ENCODE peak calls at places on chromosomes 16 and 17, in six cellular contexts. Z is IMR-90, J is mucosa of descending colon, R is MM.1S, W is fibroblast of lung, N is cardiac fibroblast. C is an unnamed sample.

GRCh38 chr17:4708436-4708835 is 2.0 kb upstream of the ARRB2 start:
- DNase-seq in Z (no peak), J (no peak), R (peak; percentile 61), W (no peak), N (no peak), C (no peak)

GRCh38 chr16:85037050-85037410 is 9.4 kb downstream of the KIAA0513 start:
- DNase-seq in Z (peak; percentile 97), J (no peak), R (no peak), W (peak; percentile 72), N (peak; percentile 54), C (peak; percentile 80)

GRCh38 chr16:80525420-80525819 is 15.4 kb upstream of the DYNLRB2 start:
- DNase-seq in Z (no peak), J (no peak), R (no peak), W (no peak), N (no peak), C (no peak)

GRCh38 chr16:30010817-30011504 is at the start of gene DOC2A:
- DNase-seq in Z (no peak), J (no peak), R (no peak), W (no peak), N (no peak), C (no peak)

GRCh38 chr17:61149106-61149505 is 250.5 kb upstream of the TBX2 start:
- DNase-seq in Z (no peak), J (no peak), R (no peak), W (no peak), N (no peak), C (no peak)

GRCh38 chr16:54931041-54931756 is 534 bp downstream of the IRX5 start:
- DNase-seq in Z (no peak), J (peak; percentile 52), R (peak; percentile 43), W (no peak), N (peak; percentile 45), C (no peak)

GRCh38 chr17:55661359-55661758 is 61.3 kb downstream of the TMEM100 start:
- DNase-seq in Z (no peak), J (no peak), R (no peak), W (no peak), N (no peak), C (no peak)

GRCh38 chr17:66655861-66656260 is 179.1 kb upstream of the CACNG5 start:
- DNase-seq in Z (peak; percentile 80), J (no peak), R (no peak), W (no peak), N (peak; percentile 56), C (no peak)

GRCh38 chr17:80877095-80877828 is 114.4 kb upstream of the CHMP6 start:
- DNase-seq in Z (no peak), J (peak; percentile 20), R (no peak), W (no peak), N (no peak), C (no peak)

GRCh38 chr16:66523861-66524354 is 26.0 kb downstream of the TK2 start:
- DNase-seq in Z (no peak), J (no peak), R (peak; percentile 90), W (no peak), N (peak; percentile 26), C (no peak)

GRCh38 chr16:27444470-27444869 is 42.5 kb downstream of the IL21R start:
- DNase-seq in Z (no peak), J (no peak), R (no peak), W (no peak), N (no peak), C (no peak)

GRCh38 chr16:88886915-88887521 is 20.6 kb upstream of the PABPN1L start:
- DNase-seq in Z (peak; percentile 36), J (peak; percentile 70), R (no peak), W (peak; percentile 96), N (peak; percentile 60), C (no peak)
- H3K4me3 ChIP-seq in Z (no peak overlapping the region), J (no peak overlapping the region), R (no peak overlapping the region), W (no peak overlapping the region), N (no peak overlapping the region), C (no peak overlapping the region)

GRCh38 chr17:51371732-51372151 is 111.4 kb downstream of the UTP18 start:
- DNase-seq in Z (peak; percentile 50), J (peak; percentile 31), R (peak; percentile 55), W (peak; percentile 26), N (peak; percentile 56), C (peak; percentile 37)
- TF ChIP-seq CTCF in Z (peak; percentile 52), J (no peak), R (peak; percentile 42), W (no peak), N (peak; percentile 70), C (peak; percentile 83)

GRCh38 chr17:79244665-79245064 is 170.0 kb downstream of the ENGASE start:
- DNase-seq in Z (no peak), J (no peak), R (no peak), W (no peak), N (no peak), C (no peak)

GRCh38 chr17:79242873-79243602 is 168.4 kb downstream of the ENGASE start:
- DNase-seq in Z (no peak), J (no peak), R (no peak), W (no peak), N (no peak), C (no peak)

GRCh38 chr17:79243996-79244395 is 169.4 kb downstream of the ENGASE start:
- DNase-seq in Z (no peak), J (no peak), R (no peak), W (no peak), N (no peak), C (no peak)

GRCh38 chr17:79243603-79243990 is 169.0 kb downstream of the ENGASE start:
- DNase-seq in Z (no peak), J (no peak), R (no peak), W (no peak), N (no peak), C (no peak)

GRCh38 chr17:79242393-79242792 is 167.8 kb downstream of the ENGASE start:
- DNase-seq in Z (no peak), J (no peak), R (no peak), W (no peak), N (no peak), C (no peak)
- H3K4me3 ChIP-seq in Z (no peak overlapping the region), J (no peak overlapping the region), R (no peak overlapping the region), W (no peak overlapping the region), N (no peak overlapping the region), C (no peak overlapping the region)

GRCh38 chr17:38674013-38674748 is 576 bp downstream of the EPOP start:
- DNase-seq in Z (no peak), J (peak; percentile 52), R (peak; percentile 29), W (no peak), N (no peak), C (no peak)

GRCh38 chr17:38673714-38674012 is 1.1 kb downstream of the EPOP start:
- DNase-seq in Z (no peak), J (no peak), R (peak; percentile 17), W (peak; percentile 6), N (peak; percentile 18), C (no peak)

GRCh38 chr17:38672788-38673713 is 1.7 kb downstream of the EPOP start:
- DNase-seq in Z (no peak), J (peak; percentile 30), R (no peak), W (no peak), N (no peak), C (no peak)

GRCh38 chr17:38674749-38675615 is at the start of gene EPOP:
- DNase-seq in Z (peak; percentile 76), J (peak; percentile 90), R (peak; percentile 91), W (peak; percentile 68), N (peak; percentile 89), C (peak; percentile 20)

DNA sequence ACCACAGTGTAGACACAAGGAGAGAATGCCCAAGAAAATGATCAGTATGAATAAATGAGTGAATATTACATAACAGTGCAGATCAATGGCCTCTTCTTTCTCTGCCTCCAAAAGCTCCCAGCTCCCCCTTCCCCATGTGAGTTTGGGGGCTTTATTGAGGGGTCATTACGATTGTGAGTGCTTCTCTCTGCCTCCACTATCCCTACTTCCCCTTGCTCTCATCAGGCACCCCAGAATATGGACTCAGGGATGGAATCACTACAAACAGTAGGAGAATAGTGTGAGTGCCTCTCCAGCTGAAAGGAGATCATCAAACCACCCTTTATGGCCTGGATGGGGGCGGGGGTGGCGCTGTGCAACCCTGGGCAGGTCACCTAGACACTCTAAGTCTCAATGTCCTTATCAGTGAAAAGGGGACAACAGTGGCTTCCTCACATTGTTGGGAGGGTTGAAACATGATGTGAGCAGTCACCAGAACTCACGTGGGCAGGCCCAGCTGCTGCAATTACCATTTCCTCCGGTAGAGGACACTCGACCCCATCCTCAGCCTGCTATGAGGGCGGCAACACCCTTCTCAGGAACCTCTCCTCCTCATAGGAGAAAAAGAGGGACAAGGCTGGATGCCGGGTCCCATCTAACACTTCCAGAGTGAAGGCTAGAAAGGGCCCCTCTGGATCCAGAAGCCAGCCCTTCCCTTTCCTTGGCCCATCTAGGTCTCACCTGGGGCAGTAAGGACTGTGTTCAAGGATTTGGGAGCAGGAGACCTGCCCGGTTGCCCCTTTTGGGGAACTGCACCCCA is 2.1 kb upstream of the EPOP start:
- DNase-seq in Z (peak; percentile 77), J (peak; percentile 90), R (peak; percentile 83), W (peak; percentile 80), N (peak; percentile 88), C (peak; percentile 59)
- TF ChIP-seq CTCF in Z (peak; percentile 97), J (peak; percentile 94), R (peak; percentile 97), W (peak; percentile 96), N (peak; percentile 95), C (peak; percentile 94)

GRCh38 chr16:76293980-76294690 is 16.9 kb downstream of the CNTNAP4 start:
- DNase-seq in Z (no peak), J (no peak), R (no peak), W (peak; percentile 5), N (no peak), C (no peak)
- H3K4me3 ChIP-seq in Z (no peak overlapping the region), J (no peak overlapping the region), R (no peak overlapping the region), W (no peak overlapping the region), N (no peak overlapping the region), C (no peak overlapping the region)

GRCh38 chr16:660459-661183 is 7.3 kb upstream of the RHOT2 start:
- DNase-seq in Z (peak; percentile 77), J (peak; percentile 91), R (peak; percentile 90), W (peak; percentile 80), N (peak; percentile 88), C (peak; percentile 32)
- TF ChIP-seq CTCF in Z (peak; percentile 37), J (peak; percentile 48), R (peak; percentile 38), W (peak; percentile 37), N (peak; percentile 24), C (peak; percentile 43)

C was measured in astrocyte of the cerebellum.